ENCODE peak calls at places on chromosomes 11 and 22, in nine cellular contexts. A is renal cortical epithelial cell, W is putamen, U is NCI-H524, V is NCI-H774, T is GM03348, O is NCI-H1417, R is COR-L47, N is A549. S is an unnamed sample.

GRCh38 chr22:44131989-44132685 is 48.6 kb upstream of the PARVG start:
- DNase-seq in N (no peak), R (no peak), W (no peak), O (no peak), V (no peak), A (no peak), T (no peak), U (no peak), S (peak; percentile 49)

GRCh38 chr11:5891216-5891800 is 1.7 kb upstream of the OR52E5 start:
- DNase-seq in R (no peak), T (peak; percentile 18), A (peak; percentile 47), N (peak; percentile 10), U (no peak), O (no peak), W (no peak), V (no peak), S (peak; percentile 1)

GRCh38 chr22:28013611-28014010 is 94.6 kb upstream of the PITPNB start:
- DNase-seq in T (no peak), N (no peak), U (no peak), W (no peak), R (no peak), O (no peak), V (no peak), A (no peak), S (no peak)

GRCh38 chr11:1473786-1474185 is 12.8 kb downstream of the MOB2 start:
- DNase-seq in O (no peak), A (no peak), U (no peak), T (no peak), W (no peak), N (no peak), R (no peak), V (no peak), S (no peak)

GRCh38 chr11:33598426-33599069 is 102.1 kb downstream of the C11orf91 start:
- DNase-seq in W (peak; percentile 82), N (no peak), O (peak; percentile 87), V (peak; percentile 67), A (peak; percentile 13), R (peak; percentile 77), U (peak; percentile 38), T (no peak), S (peak; percentile 76)

GRCh38 chr11:56706486-56706885 is 7.6 kb downstream of the OR9G1 start:
- DNase-seq in U (no peak), A (no peak), V (no peak), O (no peak), W (no peak), N (no peak), T (no peak), R (no peak), S (no peak)

GRCh38 chr11:5178046-5178837 is 22.2 kb downstream of the OR51V1 start:
- DNase-seq in U (no peak), T (no peak), A (no peak), W (no peak), R (no peak), V (no peak), N (no peak), O (no peak), S (no peak)

GRCh38 chr11:12803086-12803826 is 129.0 kb downstream of the TEAD1 start:
- DNase-seq in R (no peak), V (no peak), U (no peak), W (no peak), O (peak; percentile 29), T (no peak), A (peak; percentile 96), N (no peak), S (no peak)

GRCh38 chr11:104705475-104706195 is 192.6 kb downstream of the CASP12 start:
- DNase-seq in R (no peak), A (peak; percentile 29), O (no peak), W (no peak), N (no peak), U (no peak), T (no peak), V (no peak), S (peak; percentile 10)

GRCh38 chr11:110311783-110312578 is 15.6 kb upstream of the RDX start:
- DNase-seq in A (no peak), T (peak; percentile 23), U (no peak), N (peak; percentile 67), W (no peak), V (no peak), R (no peak), O (no peak), S (no peak)

GRCh38 chr11:44868021-44868420 is 82.7 kb downstream of the TP53I11 start:
- DNase-seq in V (no peak), T (no peak), N (no peak), U (peak; percentile 65), W (no peak), O (no peak), A (no peak), R (no peak), S (no peak)

S was measured in left kidney.